ENCODE peak calls at places on chromosomes 12 and 14, in five cellular contexts. D, H, B, R and A are unnamed samples.

GRCh38 chr12:12979151-12979550 is 20.9 kb downstream of the HEBP1 start:
- DNase-seq in R (peak; percentile 69), H (no peak), B (no peak), D (no peak), A (no peak)

GRCh38 chr14:64656986-64657385 is 47.2 kb upstream of the PLEKHG3 start:
- DNase-seq in B (no peak), H (no peak), R (no peak), D (no peak), A (no peak)

GRCh38 chr12:71780207-71780822 is 25.7 kb downstream of the RAB21 start:
- DNase-seq in R (peak; percentile 54), H (peak; percentile 36), D (no peak), B (peak; percentile 34), A (no peak)

GRCh38 chr14:104968153-104968527 is 10.0 kb downstream of the AHNAK2 start:
- DNase-seq in R (peak; percentile 74), B (no peak), D (no peak), H (no peak), A (no peak)

GRCh38 chr14:76940057-76940456 is 88.5 kb downstream of the IRF2BPL start:
- DNase-seq in H (no peak), D (no peak), R (no peak), B (no peak), A (no peak)

GRCh38 chr12:108565976-108566375 is 3.6 kb downstream of the ISCU start:
- DNase-seq in R (peak; percentile 81), D (no peak), H (peak; percentile 59), B (peak; percentile 93), A (no peak)

GRCh38 chr12:90729741-90730140 is 225.2 kb downstream of the CCER1 start:
- DNase-seq in B (peak; percentile 58), H (no peak), D (no peak), R (no peak), A (peak; percentile 17)

GRCh38 chr12:8145754-8146415 is 10.9 kb upstream of the ZNF705A start:
- DNase-seq in D (peak; percentile 50), R (peak; percentile 96), H (no peak), B (peak; percentile 86), A (peak; percentile 72)

GRCh38 chr12:91877022-91877421 is 268.6 kb downstream of the BTG1 start:
- DNase-seq in D (no peak), R (no peak), H (peak; percentile 63), B (peak; percentile 3), A (no peak)

GRCh38 chr14:77270361-77271112 is 469 bp downstream of the NGB start:
- DNase-seq in R (no peak), D (no peak), B (no peak), H (no peak), A (no peak)

GRCh38 chr14:104393898-104394605 is 185.5 kb upstream of the C14orf180 start:
- DNase-seq in R (no peak), B (no peak), D (no peak), H (peak; percentile 46), A (no peak)

GRCh38 chr12:108346022-108346633 is 7.0 kb upstream of the CMKLR1 start:
- DNase-seq in R (no peak), D (no peak), H (no peak), B (no peak), A (no peak)

GRCh38 chr12:22416831-22417230 is 82.3 kb upstream of the ST8SIA1 start:
- DNase-seq in R (no peak), H (no peak), B (peak; percentile 9), D (no peak), A (no peak)

GRCh38 chr12:74441872-74442271 is 95.8 kb upstream of the ATXN7L3B start:
- DNase-seq in R (no peak), B (no peak), H (no peak), D (no peak), A (no peak)

GRCh38 chr12:96698965-96699364 is 208.1 kb upstream of the NEDD1 start:
- DNase-seq in R (no peak), B (peak; percentile 41), D (no peak), H (no peak), A (no peak)

GRCh38 chr12:11085419-11085818 is 6.7 kb downstream of the TAS2R43 start:
- DNase-seq in R (no peak), H (no peak), B (peak; percentile 18), D (no peak), A (no peak)

GRCh38 chr14:41362134-41362533 is 244.5 kb upstream of the LRFN5 start:
- DNase-seq in B (no peak), R (no peak), H (no peak), D (no peak), A (no peak)

GRCh38 chr14:96037891-96038557 is 1.1 kb upstream of the C14orf132 start:
- DNase-seq in R (peak; percentile 45), B (no peak), D (no peak), H (no peak), A (no peak)

GRCh38 chr12:10739157-10740118 is 16.3 kb upstream of the YBX3 start:
- DNase-seq in R (peak; percentile 18), D (no peak), H (no peak), B (peak; percentile 58), A (no peak)

GRCh38 chr12:26121841-26122680 is 2.8 kb downstream of the BHLHE41 start:
- DNase-seq in D (no peak), H (peak; percentile 38), B (peak; percentile 34), R (peak; percentile 51), A (no peak)

GRCh38 chr14:50347521-50347920 is 35.4 kb downstream of the DMAC2L start:
- DNase-seq in R (peak; percentile 78), B (peak; percentile 60), H (no peak), D (no peak), A (no peak)

GRCh38 chr12:66881401-66881800 is 202.5 kb upstream of the GRIP1 start:
- DNase-seq in D (no peak), B (no peak), R (no peak), H (no peak), A (no peak)

GRCh38 chr12:111314949-111315539 is 53.9 kb downstream of the PHETA1 start:
- DNase-seq in H (no peak), D (no peak), B (peak; percentile 33), R (no peak), A (no peak)

GRCh38 chr14:74591394-74591793 is 20.6 kb downstream of the LTBP2 start:
- DNase-seq in B (no peak), D (no peak), H (no peak), R (no peak), A (no peak)

GRCh38 chr14:54778618-54779017 is 124.0 kb downstream of the GCH1 start:
- DNase-seq in R (no peak), D (no peak), H (no peak), B (no peak), A (no peak)

GRCh38 chr12:75831413-75831812 is 200.2 kb downstream of the PHLDA1 start:
- DNase-seq in R (no peak), D (no peak), H (no peak), B (no peak), A (no peak)

GRCh38 chr14:30621354-30621953 is 665 bp upstream of the SCFD1 start:
- DNase-seq in H (no peak), D (no peak), B (peak; percentile 40), R (no peak), A (no peak)

GRCh38 chr14:63205281-63205575 is 985 bp downstream of the RHOJ start:
- DNase-seq in B (no peak), D (no peak), H (no peak), R (peak; percentile 6), A (no peak)

GRCh38 chr12:116794725-116795124 is 56.6 kb downstream of the RNFT2 start:
- DNase-seq in R (no peak), D (no peak), H (no peak), B (no peak), A (no peak)

GRCh38 chr14:66405158-66405557 is 81.0 kb upstream of the CCDC196 start:
- DNase-seq in B (peak; percentile 45), D (no peak), H (no peak), R (peak; percentile 7), A (no peak)

GRCh38 chr12:23564454-23564853 is 385.0 kb downstream of the SOX5 start:
- DNase-seq in B (no peak), H (no peak), D (no peak), R (no peak), A (no peak)

GRCh38 chr14:76203086-76204001 is 51.6 kb downstream of the GPATCH2L start:
- DNase-seq in H (no peak), D (no peak), R (peak; percentile 90), B (peak; percentile 88), A (peak; percentile 23)

GRCh38 chr14:96176811-96177211 is 27.8 kb upstream of the BDKRB2 start:
- DNase-seq in D (no peak), B (peak; percentile 77), R (peak; percentile 74), H (no peak), A (peak; percentile 68)

GRCh38 chr12:104494816-104495158 is 38.0 kb downstream of the CHST11 start:
- DNase-seq in D (no peak), B (no peak), H (no peak), R (no peak), A (no peak)

GRCh38 chr12:123996581-123996980 is 23.6 kb downstream of the ZNF664 start:
- DNase-seq in H (no peak), B (no peak), D (no peak), R (no peak), A (no peak)

GRCh38 chr12:129208566-129208965 is 355.3 kb downstream of the GLT1D1 start:
- DNase-seq in D (no peak), H (no peak), R (no peak), B (no peak), A (no peak)

GRCh38 chr12:16568873-16569272 is 37.1 kb downstream of the LMO3 start:
- DNase-seq in R (no peak), D (no peak), B (no peak), H (no peak), A (no peak)

GRCh38 chr12:121326996-121327674 is 25.1 kb downstream of the ANAPC5 start:
- DNase-seq in H (no peak), B (no peak), R (no peak), D (peak; percentile 35), A (no peak)

GRCh38 chr14:30874120-30874998 is at the start of gene COCH:
- DNase-seq in D (no peak), R (peak; percentile 21), H (peak; percentile 30), B (no peak), A (no peak)